ENCODE peak calls at places on chromosomes 11 and 22, in four cellular contexts. A is SK-N-SH, B is K562, H is HCT116. G is an unnamed sample.

GRCh38 chr22:35480143-35480542 is 60.5 kb upstream of the RASD2 start:
- DNase-seq in A (no peak), B (no peak), H (no peak), G (no peak)

GRCh38 chr22:35961480-35961902 is 67.1 kb downstream of the RBFOX2 start:
- DNase-seq in A (peak), B (no peak), H (no peak), G (no peak)

GRCh38 chr11:17013548-17014320 is 480 bp downstream of the PLEKHA7 start:
- DNase-seq in A (peak), B (no peak), H (no peak), G (peak)

GRCh38 chr22:35649026-35649553 is 844 bp downstream of the APOL6 start:
- DNase-seq in A (no peak), B (no peak), H (no peak), G (no peak)

GRCh38 chr11:70524096-70524922 is 126.0 kb downstream of the CTTN start:
- DNase-seq in A (peak), B (no peak), H (no peak), G (no peak)

GRCh38 chr11:46127150-46127638 is 5.9 kb upstream of the PHF21A start:
- DNase-seq in A (peak), B (peak), H (peak), G (peak)

GRCh38 chr11:11849127-11849746 is 7.5 kb downstream of the USP47 start:
- DNase-seq in A (peak), B (peak), H (peak), G (no peak)

GRCh38 chr22:33726294-33726711 is 194.0 kb downstream of the LARGE1 start:
- DNase-seq in A (no peak), B (no peak), H (no peak), G (no peak)

GRCh38 chr11:8604078-8604723 is 10.2 kb upstream of the STK33 start:
- DNase-seq in A (peak), B (peak), H (peak), G (peak)

GRCh38 chr11:91921974-91922373 is 302.6 kb upstream of the FAT3 start:
- DNase-seq in A (no peak), B (no peak), H (no peak), G (no peak)

GRCh38 chr11:31801298-31801702 is 9.8 kb downstream of the PAX6 start:
- DNase-seq in A (peak), B (no peak), H (no peak), G (no peak)

GRCh38 chr11:64751580-64751979 is 7.6 kb upstream of the RASGRP2 start:
- DNase-seq in A (no peak), B (no peak), H (no peak), G (no peak)

GRCh38 chr11:12705874-12706273 is 31.7 kb downstream of the TEAD1 start:
- DNase-seq in A (no peak), B (no peak), H (no peak), G (no peak)

GRCh38 chr11:10858505-10859360 is 880 bp upstream of the ZBED5 start:
- DNase-seq in A (peak), B (peak), H (no peak), G (no peak)

GRCh38 chr22:49936018-49936972 is 17.9 kb downstream of the CRELD2 start:
- DNase-seq in A (peak), B (peak), H (no peak), G (no peak)

GRCh38 chr11:126997641-126998040 is 2.9 kb downstream of the KIRREL3 start:
- DNase-seq in A (no peak), B (no peak), H (no peak), G (no peak)

GRCh38 chr22:17143826-17144225 is 15.3 kb downstream of the HDHD5 start:
- DNase-seq in A (no peak), B (no peak), H (no peak), G (no peak)

GRCh38 chr22:40855104-40855959 is 1.1 kb downstream of the ST13 start:
- DNase-seq in A (no peak), B (peak), H (no peak), G (no peak)

GRCh38 chr11:64299847-64300648 is at the start of gene CATSPERZ:
- DNase-seq in A (no peak), B (no peak), H (no peak), G (no peak)

GRCh38 chr22:21568207-21569075 is 927 bp downstream of the UBE2L3 start:
- DNase-seq in A (peak), B (peak), H (no peak), G (no peak)

GRCh38 chr11:114774599-114775365 is 96.5 kb downstream of the NXPE2 start:
- DNase-seq in A (peak), B (peak), H (peak), G (peak)
- TF ChIP-seq JUND in A (no peak), B (no peak), H (no peak), G (no peak)

GRCh38 chr22:44399196-44399837 is 86.6 kb upstream of the SHISAL1 start:
- DNase-seq in A (no peak), B (no peak), H (no peak), G (no peak)
- TF ChIP-seq JUND in A (no peak), B (no peak), H (no peak), G (no peak)

DNA sequence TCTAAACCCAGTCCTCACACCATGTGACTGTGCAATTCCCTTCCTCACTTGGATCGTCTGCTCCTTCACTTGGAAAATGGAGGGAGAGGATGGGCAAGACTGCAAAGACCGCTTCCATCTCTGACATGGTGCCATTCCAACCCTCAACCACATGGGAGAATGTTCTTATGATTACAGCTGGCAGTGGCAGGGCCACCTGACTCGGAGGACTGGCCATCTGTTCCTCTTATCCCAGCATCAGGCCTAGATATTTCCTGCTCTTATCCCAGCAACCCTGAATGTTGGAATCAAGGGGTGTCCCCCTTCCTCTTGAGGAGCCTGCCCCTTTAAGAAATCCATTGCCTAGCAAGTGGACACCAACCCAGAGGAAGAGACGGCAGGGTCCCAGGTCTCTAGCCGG is 15.4 kb downstream of the DSCAML1 start:
- DNase-seq in A (peak), B (no peak), H (no peak), G (no peak)
- TF ChIP-seq JUND in A (no peak), B (no peak), H (no peak), G (no peak)

DNA sequence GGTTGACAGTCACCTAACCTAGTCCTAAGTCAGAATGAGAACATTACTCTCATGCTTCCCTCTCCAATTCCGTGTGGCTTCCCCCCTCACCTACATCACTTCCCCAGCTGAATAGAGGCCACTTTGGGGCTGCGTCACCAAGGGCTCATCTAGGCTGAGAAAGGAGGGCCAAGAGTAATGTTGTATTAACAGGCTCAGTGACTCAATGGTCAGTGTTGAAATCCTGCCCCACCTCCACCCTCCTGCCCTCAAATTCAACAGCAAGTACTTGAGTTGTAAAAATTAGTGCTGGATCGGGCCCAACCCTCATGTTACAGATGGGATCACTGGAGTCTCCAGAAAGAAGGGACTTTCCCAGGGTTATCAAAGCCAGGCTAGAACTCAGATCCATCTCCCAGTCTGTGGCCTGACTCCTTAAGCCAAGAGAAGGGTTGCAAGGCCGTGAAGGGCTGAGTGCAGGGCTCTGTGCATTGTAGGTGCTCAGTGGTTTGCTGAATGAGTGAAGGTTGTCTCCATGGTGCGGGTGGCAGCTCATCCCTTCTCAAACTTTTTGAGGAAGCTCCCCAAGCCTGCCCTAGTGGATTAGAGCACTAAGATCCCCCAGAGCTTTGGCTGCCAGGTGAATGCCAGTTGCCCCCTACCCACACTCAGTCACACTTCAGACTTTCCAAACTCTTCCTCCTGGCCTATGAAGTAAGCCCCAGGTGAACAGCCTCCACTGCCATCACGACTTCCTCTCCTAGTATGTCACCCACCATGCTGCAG is 3.2 kb downstream of the DGAT2 start:
- DNase-seq in A (no peak), B (no peak), H (no peak), G (no peak)
- TF ChIP-seq JUND in A (no peak), B (no peak), H (no peak), G (no peak)

GRCh38 chr22:45553333-45554039 is 50.8 kb downstream of the FBLN1 start:
- DNase-seq in A (peak), B (peak), H (peak), G (peak)

GRCh38 chr22:45552017-45552411 is 49.3 kb downstream of the FBLN1 start:
- DNase-seq in A (no peak), B (no peak), H (no peak), G (no peak)

GRCh38 chr22:45552580-45553332 is 50.1 kb downstream of the FBLN1 start:
- DNase-seq in A (peak), B (no peak), H (no peak), G (no peak)

GRCh38 chr22:45554861-45555260 is 52.2 kb downstream of the FBLN1 start:
- DNase-seq in A (no peak), B (no peak), H (no peak), G (no peak)

GRCh38 chr22:45554040-45554406 is 51.3 kb downstream of the FBLN1 start:
- DNase-seq in A (peak), B (no peak), H (no peak), G (peak)
- TF ChIP-seq JUND in A (no peak), B (no peak), H (no peak), G (no peak)

GRCh38 chr11:2309251-2310072 is 7.6 kb downstream of the TSPAN32 start:
- DNase-seq in A (no peak), B (no peak), H (no peak), G (no peak)
- TF ChIP-seq JUND in A (no peak), B (no peak), H (no peak), G (no peak)

DNA sequence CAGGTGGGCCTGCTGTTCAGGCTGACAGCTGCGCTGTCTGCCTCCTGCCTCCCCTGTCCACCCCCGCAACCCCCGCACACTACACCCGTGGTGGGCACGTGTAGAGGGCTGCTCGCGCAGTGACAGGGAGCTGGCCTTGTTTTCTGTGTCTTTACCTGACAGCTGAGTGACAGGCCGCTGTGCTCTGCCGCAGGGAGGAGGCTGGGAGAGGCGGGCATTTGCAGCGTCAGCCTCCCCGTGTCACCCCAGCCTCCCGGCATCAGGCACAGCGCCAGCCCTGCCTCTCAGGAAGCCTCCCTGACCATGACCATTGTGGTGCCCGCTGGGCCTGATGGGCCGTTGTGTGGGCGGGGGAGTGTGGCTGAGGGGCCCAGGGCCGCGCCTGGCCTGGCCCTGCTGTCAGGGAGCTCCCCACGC is 32.0 kb upstream of the RELT start:
- DNase-seq in A (peak), B (no peak), H (no peak), G (no peak)
- TF ChIP-seq JUND in A (no peak), B (no peak), H (no peak), G (no peak)